ENCODE peak calls at places on chromosomes 3 and 15, in seven cellular contexts. X is tibial nerve, N is GM12865, W is stomach, U is upper lobe of right lung, Z is pancreas, R is endothelial cell. C is an unnamed sample.

GRCh38 chr3:146550743-146551510 is 6.5 kb upstream of the PLSCR1 start:
- DNase-seq in W (no peak), Z (no peak), R (no peak), U (no peak), N (peak), X (no peak), C (no peak)

GRCh38 chr15:45645026-45645980 is 10.5 kb downstream of the SQOR start:
- DNase-seq in W (no peak), N (no peak), Z (no peak), U (no peak), X (no peak), R (no peak), C (no peak)

GRCh38 chr3:171838218-171838720 is 4.9 kb upstream of the TMEM212 start:
- DNase-seq in U (no peak), R (peak), W (no peak), Z (no peak), X (peak), N (no peak), C (no peak)

GRCh38 chr3:98971183-98971681 is 69.7 kb upstream of the DCBLD2 start:
- DNase-seq in N (no peak), U (no peak), Z (no peak), R (no peak), W (no peak), X (no peak), C (no peak)

GRCh38 chr15:47813985-47814384 is 96.7 kb downstream of the SEMA6D start:
- DNase-seq in N (peak), X (no peak), R (no peak), Z (no peak), W (no peak), U (no peak), C (no peak)

GRCh38 chr3:47799733-47800132 is 3.2 kb upstream of the DHX30 start:
- DNase-seq in R (peak), Z (no peak), U (no peak), X (no peak), N (peak), W (no peak), C (no peak)

GRCh38 chr3:131526801-131527347 is 24.1 kb upstream of the MRPL3 start:
- DNase-seq in Z (peak), R (peak), W (peak), N (peak), U (peak), X (no peak), C (peak)

GRCh38 chr15:47194718-47195117 is 522.6 kb upstream of the SEMA6D start:
- DNase-seq in R (no peak), W (no peak), N (peak), U (no peak), X (no peak), Z (no peak), C (no peak)

GRCh38 chr15:97986781-97987180 is 26.3 kb downstream of the ARRDC4 start:
- DNase-seq in Z (no peak), N (no peak), X (no peak), W (no peak), U (no peak), R (no peak), C (no peak)

GRCh38 chr15:48541659-48542334 is 103.7 kb downstream of the FBN1 start:
- DNase-seq in R (no peak), U (no peak), N (peak), W (no peak), X (no peak), Z (no peak), C (no peak)

GRCh38 chr3:114133947-114134346 is 44.9 kb downstream of the DRD3 start:
- DNase-seq in U (no peak), N (no peak), W (no peak), X (no peak), R (no peak), Z (no peak), C (no peak)

GRCh38 chr3:100401674-100402036 is 316 bp downstream of the LNP1 start:
- DNase-seq in W (no peak), U (peak), X (no peak), N (peak), Z (peak), R (peak), C (peak)

GRCh38 chr3:131109156-131109555 is 82.5 kb downstream of the NEK11 start:
- DNase-seq in N (no peak), Z (no peak), U (no peak), X (no peak), R (no peak), W (no peak), C (no peak)

GRCh38 chr3:101362408-101362807 is 42.0 kb upstream of the IMPG2 start:
- DNase-seq in N (no peak), R (no peak), U (no peak), W (no peak), Z (no peak), X (no peak), C (no peak)

GRCh38 chr15:79440355-79440908 is 8.3 kb downstream of the MINAR1 start:
- DNase-seq in U (no peak), X (no peak), Z (no peak), W (no peak), R (no peak), N (no peak), C (no peak)

GRCh38 chr3:75049581-75049980 is 435.1 kb upstream of the CNTN3 start:
- DNase-seq in X (no peak), R (no peak), Z (no peak), U (no peak), N (peak), W (no peak), C (no peak)

GRCh38 chr3:141875893-141876380 is 506 bp upstream of the ATP1B3 start:
- DNase-seq in X (peak), R (peak), W (peak), Z (no peak), U (peak), N (no peak), C (peak)

GRCh38 chr15:39599871-39600270 is 19.0 kb downstream of the THBS1 start:
- DNase-seq in Z (no peak), W (no peak), X (no peak), N (no peak), R (no peak), U (no peak), C (no peak)

GRCh38 chr15:34647569-34648334 is 64.3 kb upstream of the GOLGA8B start:
- DNase-seq in N (peak), X (no peak), Z (no peak), W (no peak), U (no peak), R (no peak), C (no peak)

GRCh38 chr15:73926191-73927002 is at the start of gene LOXL1:
- DNase-seq in W (peak), R (peak), Z (peak), X (peak), N (no peak), U (peak), C (peak)

GRCh38 chr3:154131850-154132249 is 10.7 kb downstream of the ARHGEF26 start:
- DNase-seq in U (no peak), R (no peak), W (no peak), N (no peak), Z (no peak), X (no peak), C (no peak)

GRCh38 chr3:89300976-89301375 is 193.6 kb downstream of the EPHA3 start:
- DNase-seq in Z (no peak), W (no peak), R (no peak), X (no peak), U (no peak), N (no peak), C (no peak)

GRCh38 chr15:100131321-100132224 is 210.2 kb downstream of the ADAMTS17 start:
- DNase-seq in R (no peak), Z (peak), U (no peak), N (no peak), W (peak), X (no peak), C (peak)
- TF ChIP-seq CTCF in R (no peak), Z (peak), U (peak), N (no peak), W (peak), X (peak), C (no peak)

DNA sequence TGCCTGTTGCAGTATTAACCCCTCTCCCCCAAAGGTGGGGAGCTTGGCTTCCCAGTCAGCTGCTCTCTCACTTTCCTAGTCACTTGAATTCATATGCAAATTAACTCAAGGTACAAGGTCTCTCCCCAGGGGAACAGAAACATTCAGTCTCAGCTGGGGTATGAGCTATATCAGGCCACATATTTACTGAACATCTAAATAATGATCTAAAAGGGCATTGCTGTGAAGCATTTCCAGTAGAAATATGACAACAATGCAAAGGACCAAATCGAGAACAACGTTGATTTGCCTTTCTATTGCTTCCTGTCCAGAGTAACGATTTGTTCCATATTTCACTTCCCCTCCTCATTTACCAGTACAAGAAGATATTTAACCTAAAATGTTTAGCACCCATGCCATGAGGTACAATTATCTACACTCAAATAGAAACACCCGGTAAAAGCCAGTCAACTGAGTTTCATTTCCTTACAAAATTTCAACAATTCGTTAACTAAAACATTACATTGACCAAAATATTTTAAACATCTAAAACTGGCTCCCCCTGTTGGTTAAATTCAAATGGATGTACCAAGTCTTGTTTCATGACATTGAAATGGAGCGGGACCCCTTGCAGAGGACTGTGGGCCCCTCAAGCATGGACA is 36.5 kb upstream of the KLHL6 start:
- DNase-seq in W (no peak), X (no peak), U (no peak), N (peak), R (no peak), Z (no peak), C (no peak)
- TF ChIP-seq CTCF in W (no peak), X (no peak), U (peak), N (peak), R (peak), Z (no peak), C (no peak)

DNA sequence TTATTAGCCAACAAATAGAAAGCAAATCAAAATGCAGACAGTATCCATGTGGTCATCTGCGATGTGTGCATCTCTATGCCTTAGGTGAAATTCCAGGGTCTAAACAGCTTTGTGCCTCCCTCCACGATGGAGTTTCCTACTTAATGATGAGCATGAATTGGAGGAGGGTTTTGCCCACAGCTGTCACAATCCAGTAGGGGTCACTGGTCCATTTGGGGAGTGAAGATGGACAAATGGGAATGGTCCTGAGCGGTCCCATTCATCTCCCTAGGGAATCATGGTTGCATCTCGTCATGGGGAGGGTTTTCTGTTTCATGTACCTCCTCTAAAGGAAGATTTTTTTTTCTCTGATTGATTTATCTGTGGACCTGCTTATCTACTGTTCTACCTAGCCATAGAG is 358.0 kb downstream of the PTPRG start:
- DNase-seq in W (no peak), N (no peak), Z (no peak), R (no peak), X (no peak), U (no peak), C (no peak)
- TF ChIP-seq CTCF in W (no peak), N (no peak), Z (no peak), R (no peak), X (no peak), U (no peak), C (no peak)

GRCh38 chr3:33803252-33803651 is 4.8 kb downstream of the PDCD6IP start:
- DNase-seq in X (no peak), N (no peak), U (no peak), R (no peak), Z (no peak), W (no peak), C (no peak)

GRCh38 chr3:33799202-33799551 is 747 bp downstream of the PDCD6IP start:
- DNase-seq in R (no peak), N (no peak), X (no peak), Z (no peak), U (no peak), W (no peak), C (no peak)

GRCh38 chr3:33798113-33798417 is 365 bp upstream of the PDCD6IP start:
- DNase-seq in Z (no peak), N (no peak), U (no peak), R (no peak), W (no peak), X (no peak), C (no peak)

GRCh38 chr3:33796137-33796536 is 2.3 kb upstream of the PDCD6IP start:
- DNase-seq in Z (no peak), R (no peak), W (no peak), U (no peak), X (no peak), N (no peak), C (no peak)

GRCh38 chr3:33798418-33799201 is at the start of gene PDCD6IP:
- DNase-seq in Z (peak), U (peak), R (peak), W (peak), X (peak), N (peak), C (peak)
- TF ChIP-seq CTCF in Z (no peak), U (peak), R (no peak), W (no peak), X (peak), N (peak), C (no peak)

GRCh38 chr3:111277226-111277625 is 205.6 kb downstream of the NECTIN3 start:
- DNase-seq in U (no peak), R (no peak), Z (no peak), X (no peak), W (no peak), N (no peak), C (no peak)
- TF ChIP-seq CTCF in U (no peak), R (no peak), Z (no peak), X (no peak), W (no peak), N (no peak), C (no peak)

DNA sequence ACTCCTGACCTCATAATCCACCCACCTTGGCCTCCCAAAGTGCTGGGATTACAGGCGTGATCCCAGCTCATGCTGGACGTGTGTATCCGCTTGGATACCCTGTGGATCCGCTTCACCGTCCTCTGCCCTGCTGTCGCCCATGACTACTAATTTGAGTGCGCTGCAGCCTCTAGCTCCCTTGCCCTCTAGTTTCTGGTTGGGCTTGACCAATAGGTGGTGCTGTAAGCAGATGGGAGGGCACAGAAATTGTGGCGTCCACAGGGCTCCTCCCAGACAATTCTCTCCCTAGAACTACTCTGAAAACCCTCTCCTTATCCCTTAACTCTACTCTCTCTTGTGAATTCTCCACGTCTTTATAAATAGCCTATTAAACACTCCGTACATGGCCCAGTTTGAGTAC is 36.2 kb downstream of the ZPLD1 start:
- DNase-seq in N (peak), U (no peak), X (no peak), W (no peak), Z (no peak), R (peak), C (no peak)
- TF ChIP-seq CTCF in N (peak), U (no peak), X (no peak), W (no peak), Z (no peak), R (no peak), C (no peak)

GRCh38 chr15:33561967-33562366 is 251.2 kb downstream of the RYR3 start:
- DNase-seq in X (no peak), U (no peak), W (no peak), Z (no peak), N (no peak), R (no peak), C (no peak)

GRCh38 chr15:33559207-33559890 is 248.6 kb downstream of the RYR3 start:
- DNase-seq in U (no peak), N (no peak), R (no peak), W (no peak), X (no peak), Z (no peak), C (no peak)

GRCh38 chr15:33565099-33565498 is 254.3 kb downstream of the RYR3 start:
- DNase-seq in N (no peak), W (no peak), U (no peak), R (no peak), X (no peak), Z (no peak), C (no peak)

DNA sequence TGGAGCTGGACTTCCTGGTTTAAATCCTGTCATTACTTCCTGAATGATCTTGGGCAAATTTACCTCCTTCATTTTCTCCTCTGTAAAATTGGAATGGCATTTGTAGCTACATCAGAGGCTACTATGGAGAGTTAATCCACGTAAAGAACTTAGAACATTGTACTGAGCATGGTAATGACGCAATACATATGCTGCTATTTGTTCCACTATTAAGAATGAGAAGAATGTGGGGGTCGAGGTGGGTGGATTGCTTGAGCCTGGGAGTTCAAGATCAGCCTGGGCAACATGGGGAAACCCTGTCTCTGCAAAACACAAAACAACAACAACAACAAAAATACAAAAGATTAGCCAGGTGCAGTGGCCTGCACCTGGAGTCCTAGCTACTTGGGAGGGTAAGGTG is 250.6 kb downstream of the RYR3 start:
- DNase-seq in X (no peak), N (no peak), R (no peak), W (no peak), U (no peak), Z (no peak), C (no peak)
- TF ChIP-seq CTCF in X (no peak), N (no peak), R (no peak), W (no peak), U (no peak), Z (no peak), C (no peak)

GRCh38 chr3:144351968-144352367 is 380.3 kb downstream of the DIPK2A start:
- DNase-seq in Z (no peak), W (no peak), N (no peak), U (no peak), R (no peak), X (no peak), C (no peak)
- TF ChIP-seq CTCF in Z (no peak), W (no peak), N (no peak), U (no peak), R (no peak), X (no peak), C (no peak)